ENCODE peak calls at places on chromosome 19, in nine cellular contexts. One of them, this sample, is unnamed.

GRCh38 chr19:7742991-7743390 is 4.3 kb downstream of the CD209 start:
- DNase-seq in tibial artery: no peak
- DNase-seq in right cardiac atrium: no peak
- DNase-seq in caudate nucleus: no peak
- DNase-seq in upper lobe of left lung: no peak
- DNase-seq in HuH-7: no peak
- DNase-seq in stimulated activated CD4-positive, alpha-beta T cell treated with anti-CD3 and anti-CD28 coated beads, Interleukin-2, amount 100 ng/mL, for 48 hours: no peak
- DNase-seq in mesendoderm: no peak
- DNase-seq in fibroblast of lung: no peak
- DNase-seq in this sample: no peak

GRCh38 chr19:3310711-3311110 is 55.7 kb upstream of the NFIC start:
- DNase-seq in stimulated activated CD4-positive, alpha-beta T cell treated with anti-CD3 and anti-CD28 coated beads, Interleukin-2, amount 100 ng/mL, for 48 hours: no peak
- DNase-seq in caudate nucleus: no peak
- DNase-seq in upper lobe of left lung: no peak
- DNase-seq in mesendoderm: no peak
- DNase-seq in fibroblast of lung: no peak
- DNase-seq in HuH-7: no peak
- DNase-seq in tibial artery: no peak
- DNase-seq in right cardiac atrium: no peak
- DNase-seq in this sample: no peak

GRCh38 chr19:36060430-36060829 is 5.7 kb downstream of the WDR62 start:
- DNase-seq in mesendoderm: peak; percentile 53
- DNase-seq in right cardiac atrium: peak; percentile 31
- DNase-seq in caudate nucleus: no peak
- DNase-seq in HuH-7: peak; percentile 84
- DNase-seq in stimulated activated CD4-positive, alpha-beta T cell treated with anti-CD3 and anti-CD28 coated beads, Interleukin-2, amount 100 ng/mL, for 48 hours: no peak
- DNase-seq in upper lobe of left lung: no peak
- DNase-seq in fibroblast of lung: peak; percentile 47
- DNase-seq in tibial artery: no peak
- DNase-seq in this sample: peak; percentile 61

GRCh38 chr19:1468274-1469199 is 10.5 kb downstream of the C19orf25 start:
- DNase-seq in caudate nucleus: no peak
- DNase-seq in right cardiac atrium: peak; percentile 35
- DNase-seq in tibial artery: no peak
- DNase-seq in fibroblast of lung: no peak
- DNase-seq in stimulated activated CD4-positive, alpha-beta T cell treated with anti-CD3 and anti-CD28 coated beads, Interleukin-2, amount 100 ng/mL, for 48 hours: no peak
- DNase-seq in mesendoderm: no peak
- DNase-seq in upper lobe of left lung: peak; percentile 87
- DNase-seq in HuH-7: no peak
- DNase-seq in this sample: peak; percentile 51

GRCh38 chr19:51800849-51801244 is 5.9 kb downstream of the FPR3 start:
- DNase-seq in caudate nucleus: no peak
- DNase-seq in right cardiac atrium: no peak
- DNase-seq in fibroblast of lung: no peak
- DNase-seq in HuH-7: no peak
- DNase-seq in stimulated activated CD4-positive, alpha-beta T cell treated with anti-CD3 and anti-CD28 coated beads, Interleukin-2, amount 100 ng/mL, for 48 hours: no peak
- DNase-seq in tibial artery: no peak
- DNase-seq in upper lobe of left lung: no peak
- DNase-seq in mesendoderm: no peak
- DNase-seq in this sample: no peak

GRCh38 chr19:45173816-45174215 is 4.2 kb downstream of the TRAPPC6A start:
- DNase-seq in right cardiac atrium: no peak
- DNase-seq in stimulated activated CD4-positive, alpha-beta T cell treated with anti-CD3 and anti-CD28 coated beads, Interleukin-2, amount 100 ng/mL, for 48 hours: no peak
- DNase-seq in tibial artery: no peak
- DNase-seq in fibroblast of lung: peak; percentile 86
- DNase-seq in upper lobe of left lung: no peak
- DNase-seq in HuH-7: no peak
- DNase-seq in mesendoderm: no peak
- DNase-seq in caudate nucleus: no peak
- DNase-seq in this sample: peak; percentile 99

GRCh38 chr19:33905937-33906577 is 109.4 kb downstream of the KCTD15 start:
- DNase-seq in fibroblast of lung: peak; percentile 11
- DNase-seq in caudate nucleus: no peak
- DNase-seq in right cardiac atrium: peak; percentile 88
- DNase-seq in mesendoderm: peak; percentile 92
- DNase-seq in tibial artery: peak; percentile 34
- DNase-seq in upper lobe of left lung: peak; percentile 94
- DNase-seq in stimulated activated CD4-positive, alpha-beta T cell treated with anti-CD3 and anti-CD28 coated beads, Interleukin-2, amount 100 ng/mL, for 48 hours: no peak
- DNase-seq in HuH-7: no peak
- DNase-seq in this sample: no peak

GRCh38 chr19:29942404-29943261 is 594 bp downstream of the URI1 start:
- DNase-seq in right cardiac atrium: peak; percentile 66
- DNase-seq in stimulated activated CD4-positive, alpha-beta T cell treated with anti-CD3 and anti-CD28 coated beads, Interleukin-2, amount 100 ng/mL, for 48 hours: peak; percentile 47
- DNase-seq in tibial artery: peak; percentile 53
- DNase-seq in mesendoderm: peak; percentile 70
- DNase-seq in caudate nucleus: no peak
- DNase-seq in HuH-7: peak; percentile 69
- DNase-seq in upper lobe of left lung: peak; percentile 94
- DNase-seq in fibroblast of lung: peak; percentile 36
- DNase-seq in this sample: peak; percentile 49

GRCh38 chr19:18802354-18802753 is 11.2 kb upstream of the COMP start:
- DNase-seq in fibroblast of lung: no peak
- DNase-seq in upper lobe of left lung: no peak
- DNase-seq in right cardiac atrium: no peak
- DNase-seq in tibial artery: no peak
- DNase-seq in stimulated activated CD4-positive, alpha-beta T cell treated with anti-CD3 and anti-CD28 coated beads, Interleukin-2, amount 100 ng/mL, for 48 hours: no peak
- DNase-seq in HuH-7: no peak
- DNase-seq in mesendoderm: peak; percentile 63
- DNase-seq in caudate nucleus: no peak
- DNase-seq in this sample: no peak

GRCh38 chr19:42233106-42233505 is 9.3 kb downstream of the GSK3A start:
- DNase-seq in mesendoderm: no peak
- DNase-seq in HuH-7: no peak
- DNase-seq in tibial artery: no peak
- DNase-seq in stimulated activated CD4-positive, alpha-beta T cell treated with anti-CD3 and anti-CD28 coated beads, Interleukin-2, amount 100 ng/mL, for 48 hours: no peak
- DNase-seq in fibroblast of lung: no peak
- DNase-seq in upper lobe of left lung: no peak
- DNase-seq in right cardiac atrium: no peak
- DNase-seq in caudate nucleus: no peak
- DNase-seq in this sample: peak; percentile 39

GRCh38 chr19:41323430-41324125 is 13.6 kb downstream of the CCDC97 start:
- DNase-seq in upper lobe of left lung: peak; percentile 87
- DNase-seq in stimulated activated CD4-positive, alpha-beta T cell treated with anti-CD3 and anti-CD28 coated beads, Interleukin-2, amount 100 ng/mL, for 48 hours: no peak
- DNase-seq in tibial artery: peak; percentile 83
- DNase-seq in mesendoderm: peak; percentile 90
- DNase-seq in right cardiac atrium: peak; percentile 85
- DNase-seq in caudate nucleus: no peak
- DNase-seq in HuH-7: no peak
- DNase-seq in fibroblast of lung: peak; percentile 98
- DNase-seq in this sample: peak; percentile 98

GRCh38 chr19:12580180-12580694 is 29.0 kb upstream of the ZNF564 start:
- DNase-seq in mesendoderm: no peak
- DNase-seq in caudate nucleus: no peak
- DNase-seq in stimulated activated CD4-positive, alpha-beta T cell treated with anti-CD3 and anti-CD28 coated beads, Interleukin-2, amount 100 ng/mL, for 48 hours: no peak
- DNase-seq in HuH-7: no peak
- DNase-seq in tibial artery: no peak
- DNase-seq in upper lobe of left lung: no peak
- DNase-seq in right cardiac atrium: no peak
- DNase-seq in fibroblast of lung: peak; percentile 82
- DNase-seq in this sample: no peak

GRCh38 chr19:57363734-57364181 is 407 bp downstream of the TRAPPC2B start:
- DNase-seq in tibial artery: no peak
- DNase-seq in mesendoderm: no peak
- DNase-seq in right cardiac atrium: no peak
- DNase-seq in upper lobe of left lung: peak; percentile 57
- DNase-seq in caudate nucleus: no peak
- DNase-seq in HuH-7: peak; percentile 6
- DNase-seq in stimulated activated CD4-positive, alpha-beta T cell treated with anti-CD3 and anti-CD28 coated beads, Interleukin-2, amount 100 ng/mL, for 48 hours: no peak
- DNase-seq in fibroblast of lung: peak; percentile 12
- DNase-seq in this sample: peak; percentile 14

GRCh38 chr19:45474941-45475516 is 7.2 kb downstream of the FOSB start:
- DNase-seq in HuH-7: no peak
- DNase-seq in tibial artery: no peak
- DNase-seq in upper lobe of left lung: no peak
- DNase-seq in stimulated activated CD4-positive, alpha-beta T cell treated with anti-CD3 and anti-CD28 coated beads, Interleukin-2, amount 100 ng/mL, for 48 hours: no peak
- DNase-seq in right cardiac atrium: no peak
- DNase-seq in mesendoderm: no peak
- DNase-seq in caudate nucleus: no peak
- DNase-seq in fibroblast of lung: no peak
- DNase-seq in this sample: no peak

GRCh38 chr19:45473366-45474190 is 5.8 kb downstream of the FOSB start:
- DNase-seq in stimulated activated CD4-positive, alpha-beta T cell treated with anti-CD3 and anti-CD28 coated beads, Interleukin-2, amount 100 ng/mL, for 48 hours: no peak
- DNase-seq in fibroblast of lung: no peak
- DNase-seq in caudate nucleus: no peak
- DNase-seq in tibial artery: no peak
- DNase-seq in upper lobe of left lung: peak; percentile 66
- DNase-seq in right cardiac atrium: no peak
- DNase-seq in HuH-7: no peak
- DNase-seq in mesendoderm: peak; percentile 36
- DNase-seq in this sample: no peak

GRCh38 chr19:6378036-6378435 is 2.3 kb upstream of the PSPN start:
- DNase-seq in tibial artery: no peak
- DNase-seq in mesendoderm: peak; percentile 88
- DNase-seq in caudate nucleus: no peak
- DNase-seq in upper lobe of left lung: no peak
- DNase-seq in stimulated activated CD4-positive, alpha-beta T cell treated with anti-CD3 and anti-CD28 coated beads, Interleukin-2, amount 100 ng/mL, for 48 hours: no peak
- DNase-seq in HuH-7: no peak
- DNase-seq in fibroblast of lung: peak; percentile 80
- DNase-seq in right cardiac atrium: no peak
- DNase-seq in this sample: peak; percentile 49

GRCh38 chr19:45564131-45564780 is 20.3 kb downstream of the OPA3 start:
- DNase-seq in tibial artery: no peak
- DNase-seq in fibroblast of lung: no peak
- DNase-seq in upper lobe of left lung: no peak
- DNase-seq in caudate nucleus: no peak
- DNase-seq in right cardiac atrium: no peak
- DNase-seq in HuH-7: no peak
- DNase-seq in mesendoderm: peak; percentile 60
- DNase-seq in stimulated activated CD4-positive, alpha-beta T cell treated with anti-CD3 and anti-CD28 coated beads, Interleukin-2, amount 100 ng/mL, for 48 hours: no peak
- DNase-seq in this sample: no peak

GRCh38 chr19:56718231-56718630 is 46.7 kb upstream of the ZNF835 start:
- DNase-seq in stimulated activated CD4-positive, alpha-beta T cell treated with anti-CD3 and anti-CD28 coated beads, Interleukin-2, amount 100 ng/mL, for 48 hours: no peak
- DNase-seq in right cardiac atrium: no peak
- DNase-seq in mesendoderm: peak; percentile 12
- DNase-seq in tibial artery: no peak
- DNase-seq in HuH-7: no peak
- DNase-seq in caudate nucleus: no peak
- DNase-seq in upper lobe of left lung: no peak
- DNase-seq in fibroblast of lung: no peak
- DNase-seq in this sample: no peak

GRCh38 chr19:15123900-15124299 is 16.7 kb downstream of the SYDE1 start:
- DNase-seq in caudate nucleus: no peak
- DNase-seq in tibial artery: peak; percentile 58
- DNase-seq in HuH-7: no peak
- DNase-seq in right cardiac atrium: peak; percentile 79
- DNase-seq in fibroblast of lung: no peak
- DNase-seq in upper lobe of left lung: no peak
- DNase-seq in stimulated activated CD4-positive, alpha-beta T cell treated with anti-CD3 and anti-CD28 coated beads, Interleukin-2, amount 100 ng/mL, for 48 hours: no peak
- DNase-seq in mesendoderm: no peak
- DNase-seq in this sample: peak; percentile 89

GRCh38 chr19:14577264-14577663 is 5.4 kb upstream of the NDUFB7 start:
- DNase-seq in right cardiac atrium: no peak
- DNase-seq in stimulated activated CD4-positive, alpha-beta T cell treated with anti-CD3 and anti-CD28 coated beads, Interleukin-2, amount 100 ng/mL, for 48 hours: no peak
- DNase-seq in mesendoderm: no peak
- DNase-seq in fibroblast of lung: no peak
- DNase-seq in HuH-7: no peak
- DNase-seq in caudate nucleus: no peak
- DNase-seq in tibial artery: no peak
- DNase-seq in upper lobe of left lung: no peak
- DNase-seq in this sample: no peak

GRCh38 chr19:1882089-1882785 is 3.1 kb downstream of the ABHD17A start:
- DNase-seq in stimulated activated CD4-positive, alpha-beta T cell treated with anti-CD3 and anti-CD28 coated beads, Interleukin-2, amount 100 ng/mL, for 48 hours: peak; percentile 56
- DNase-seq in tibial artery: no peak
- DNase-seq in caudate nucleus: no peak
- DNase-seq in HuH-7: no peak
- DNase-seq in mesendoderm: no peak
- DNase-seq in fibroblast of lung: no peak
- DNase-seq in right cardiac atrium: no peak
- DNase-seq in upper lobe of left lung: peak; percentile 79
- DNase-seq in this sample: no peak

GRCh38 chr19:16142032-16142580 is 1.4 kb upstream of the HSH2D start:
- DNase-seq in tibial artery: no peak
- DNase-seq in caudate nucleus: no peak
- DNase-seq in upper lobe of left lung: no peak
- DNase-seq in fibroblast of lung: no peak
- DNase-seq in HuH-7: no peak
- DNase-seq in stimulated activated CD4-positive, alpha-beta T cell treated with anti-CD3 and anti-CD28 coated beads, Interleukin-2, amount 100 ng/mL, for 48 hours: no peak
- DNase-seq in right cardiac atrium: no peak
- DNase-seq in mesendoderm: no peak
- DNase-seq in this sample: no peak

GRCh38 chr19:5910638-5910907 is 3.5 kb upstream of the CAPS start:
- DNase-seq in right cardiac atrium: no peak
- DNase-seq in stimulated activated CD4-positive, alpha-beta T cell treated with anti-CD3 and anti-CD28 coated beads, Interleukin-2, amount 100 ng/mL, for 48 hours: no peak
- DNase-seq in upper lobe of left lung: no peak
- DNase-seq in HuH-7: no peak
- DNase-seq in caudate nucleus: no peak
- DNase-seq in tibial artery: no peak
- DNase-seq in fibroblast of lung: no peak
- DNase-seq in mesendoderm: no peak
- DNase-seq in this sample: no peak

GRCh38 chr19:2723345-2723715 is 2.2 kb upstream of the DIRAS1 start:
- DNase-seq in caudate nucleus: no peak
- DNase-seq in tibial artery: no peak
- DNase-seq in fibroblast of lung: no peak
- DNase-seq in right cardiac atrium: no peak
- DNase-seq in HuH-7: no peak
- DNase-seq in mesendoderm: no peak
- DNase-seq in upper lobe of left lung: no peak
- DNase-seq in stimulated activated CD4-positive, alpha-beta T cell treated with anti-CD3 and anti-CD28 coated beads, Interleukin-2, amount 100 ng/mL, for 48 hours: no peak
- DNase-seq in this sample: no peak

GRCh38 chr19:571127-571974 is 1.0 kb upstream of the BSG start:
- DNase-seq in caudate nucleus: no peak
- DNase-seq in mesendoderm: peak; percentile 74
- DNase-seq in right cardiac atrium: no peak
- DNase-seq in tibial artery: no peak
- DNase-seq in fibroblast of lung: peak; percentile 51
- DNase-seq in stimulated activated CD4-positive, alpha-beta T cell treated with anti-CD3 and anti-CD28 coated beads, Interleukin-2, amount 100 ng/mL, for 48 hours: peak; percentile 47
- DNase-seq in upper lobe of left lung: peak; percentile 58
- DNase-seq in HuH-7: peak; percentile 63
- DNase-seq in this sample: no peak

GRCh38 chr19:40519352-40520322 is 52.8 kb downstream of the SPTBN4 start:
- DNase-seq in mesendoderm: peak; percentile 69
- DNase-seq in stimulated activated CD4-positive, alpha-beta T cell treated with anti-CD3 and anti-CD28 coated beads, Interleukin-2, amount 100 ng/mL, for 48 hours: no peak
- DNase-seq in upper lobe of left lung: peak; percentile 92
- DNase-seq in caudate nucleus: no peak
- DNase-seq in HuH-7: no peak
- DNase-seq in fibroblast of lung: peak; percentile 54
- DNase-seq in right cardiac atrium: no peak
- DNase-seq in tibial artery: no peak
- DNase-seq in this sample: no peak

GRCh38 chr19:13830761-13831481 is 35.7 kb downstream of the ZSWIM4 start:
- DNase-seq in stimulated activated CD4-positive, alpha-beta T cell treated with anti-CD3 and anti-CD28 coated beads, Interleukin-2, amount 100 ng/mL, for 48 hours: no peak
- DNase-seq in right cardiac atrium: no peak
- DNase-seq in mesendoderm: no peak
- DNase-seq in fibroblast of lung: no peak
- DNase-seq in tibial artery: no peak
- DNase-seq in HuH-7: no peak
- DNase-seq in upper lobe of left lung: peak; percentile 89
- DNase-seq in caudate nucleus: no peak
- DNase-seq in this sample: no peak

This sample was measured in myocyte.